ENCODE peak calls at places on chromosomes 4 and X, in four cellular contexts. H is stimulated activated CD4-positive, alpha-beta T cell treated with anti-CD3 and anti-CD28 coated beads, Interleukin-1b, Interleukin-23, amount 100 ng/mL, for 48 hours; K is astrocyte of the spinal cord; P is pancreas. D is an unnamed sample.

GRCh38 chr4:23789765-23790164 is 100.1 kb downstream of the PPARGC1A start:
- DNase-seq in P (no peak), H (no peak), K (peak; percentile 47), D (no peak)

GRCh38 chr4:96003941-96004340 is 164.0 kb downstream of the PDHA2 start:
- DNase-seq in H (no peak), K (no peak), P (no peak), D (no peak)

GRCh38 chr4:108168672-108169562 is at the start of gene LEF1:
- DNase-seq in H (peak; percentile 79), P (peak; percentile 69), K (peak; percentile 65), D (peak; percentile 52)

GRCh38 chrX:44978976-44979375 is 106.0 kb downstream of the KDM6A start:
- DNase-seq in P (no peak), K (no peak), H (no peak), D (no peak)

GRCh38 chrX:121308276-121308805 is 260.9 kb downstream of the GLUD2 start:
- DNase-seq in H (peak; percentile 77), K (peak; percentile 76), P (no peak), D (peak; percentile 49)

GRCh38 chrX:25034889-25035288 is 19.1 kb upstream of the ARX start:
- DNase-seq in P (no peak), K (no peak), H (no peak), D (no peak)

GRCh38 chr4:165600959-165601674 is 222.3 kb downstream of the CPE start:
- DNase-seq in K (no peak), P (no peak), H (no peak), D (no peak)

GRCh38 chrX:11789809-11790208 is 31.8 kb downstream of the MSL3 start:
- DNase-seq in K (no peak), H (no peak), P (no peak), D (no peak)

GRCh38 chr4:4383085-4383484 is 3.8 kb upstream of the NSG1 start:
- DNase-seq in K (no peak), P (no peak), H (no peak), D (no peak)

GRCh38 chrX:12814434-12814833 is 23.2 kb downstream of the PRPS2 start:
- DNase-seq in H (no peak), K (peak; percentile 41), P (no peak), D (no peak)

GRCh38 chr4:139898293-139898692 is 232.7 kb downstream of the MGST2 start:
- DNase-seq in K (no peak), P (no peak), H (no peak), D (no peak)

GRCh38 chr4:8547108-8547911 is 32.9 kb upstream of the GPR78 start:
- DNase-seq in K (no peak), H (no peak), P (no peak), D (no peak)

GRCh38 chr4:184792950-184793555 is 32.7 kb downstream of the ACSL1 start:
- DNase-seq in P (no peak), H (peak; percentile 67), K (peak; percentile 97), D (no peak)

GRCh38 chrX:22314692-22315091 is 42.0 kb downstream of the CBLL2 start:
- DNase-seq in K (no peak), H (no peak), P (no peak), D (no peak)

GRCh38 chr4:48538358-48538757 is 48.3 kb downstream of the ZAR1 start:
- DNase-seq in H (no peak), K (no peak), P (no peak), D (no peak)

GRCh38 chr4:122584517-122584916 is 36.3 kb downstream of the IL21 start:
- DNase-seq in P (no peak), K (peak; percentile 84), H (no peak), D (no peak)

GRCh38 chrX:13085533-13085932 is 41.1 kb upstream of the FAM9C start:
- DNase-seq in H (peak; percentile 52), P (no peak), K (no peak), D (no peak)

GRCh38 chr4:178856139-178856800 is 1414.0 kb upstream of the AGA start:
- DNase-seq in H (no peak), K (no peak), P (no peak), D (no peak)

GRCh38 chr4:64899563-64899962 is 490.3 kb upstream of the TECRL start:
- DNase-seq in K (peak; percentile 37), P (no peak), H (no peak), D (no peak)

GRCh38 chrX:107448625-107449468 is 605 bp upstream of the FRMPD3 start:
- DNase-seq in P (peak; percentile 60), K (no peak), H (no peak), D (no peak)

GRCh38 chrX:74431807-74432206 is 10.5 kb downstream of the SLC16A2 start:
- DNase-seq in P (no peak), H (no peak), K (no peak), D (no peak)

GRCh38 chr4:110751991-110752390 is 129.1 kb upstream of the PITX2 start:
- DNase-seq in H (no peak), K (no peak), P (no peak), D (no peak)

GRCh38 chrX:13334491-13334890 is 14.6 kb upstream of the ATXN3L start:
- DNase-seq in P (no peak), H (no peak), K (no peak), D (no peak)

D was measured in DMS153.